ENCODE peak calls at places on chromosomes 2 and 18, in six cellular contexts. W is stimulated activated CD4-positive, alpha-beta T cell treated with anti-CD3 and anti-CD28 coated beads, Interleukin-1b, Interleukin-23, amount 100 ng/mL, for 24 hours; B is activated naive CD4-positive, alpha-beta T cell treated with anti-CD3 and anti-CD28 coated beads for 36 hours; I is AML-193; M is NCI-H1436; D is germinal center. Y is an unnamed sample.
A peak's percentile ranks its signal among the peaks of the same experiment; 100 is the strongest.

GRCh38 chr2:61018319-61018750 is 280 bp upstream of the PUS10 start:
- DNase-seq in W (no peak), B (no peak), I (no peak), M (no peak), D (no peak), Y (peak; percentile 51)

GRCh38 chr2:32479224-32479623 is 122.4 kb downstream of the BIRC6 start:
- DNase-seq in W (no peak), B (no peak), I (no peak), M (no peak), D (no peak), Y (no peak)

GRCh38 chr2:95269036-95269680 is 5.1 kb upstream of the PROM2 start:
- DNase-seq in W (no peak), B (no peak), I (no peak), M (no peak), D (no peak), Y (no peak)

GRCh38 chr2:137208361-137208973 is 443.1 kb downstream of the THSD7B start:
- DNase-seq in W (no peak), B (no peak), I (no peak), M (no peak), D (no peak), Y (no peak)

GRCh38 chr2:25009954-25010353 is 31.9 kb upstream of the EFR3B start:
- DNase-seq in W (no peak), B (no peak), I (no peak), M (no peak), D (no peak), Y (no peak)

GRCh38 chr2:24832991-24833671 is 39.9 kb downstream of the CENPO start:
- DNase-seq in W (no peak), B (no peak), I (no peak), M (no peak), D (no peak), Y (no peak)

GRCh38 chr2:217832115-217832514 is 170.7 kb downstream of the TNS1 start:
- DNase-seq in W (no peak), B (no peak), I (no peak), M (no peak), D (no peak), Y (no peak)

GRCh38 chr18:9808190-9808529 is 77.6 kb upstream of the TXNDC2 start:
- DNase-seq in W (no peak), B (no peak), I (no peak), M (no peak), D (no peak), Y (no peak)

GRCh38 chr2:212536385-212537310 is 2.0 kb downstream of the ERBB4 start:
- DNase-seq in W (no peak), B (no peak), I (no peak), M (no peak), D (no peak), Y (no peak)

GRCh38 chr2:16094851-16095250 is 154.5 kb downstream of the MYCN start:
- DNase-seq in W (no peak), B (no peak), I (no peak), M (no peak), D (no peak), Y (no peak)

GRCh38 chr2:136185991-136186771 is 68.2 kb upstream of the CXCR4 start:
- DNase-seq in W (no peak), B (no peak), I (no peak), M (no peak), D (no peak), Y (no peak)

Y was measured in glomerular endothelial cell.